ENCODE peak calls at places on chromosomes 7 and 10, in eight cellular contexts. One of them, this sample, is unnamed.

GRCh38 chr7:101362334-101363195 is at the start of gene COL26A1:
- DNase-seq in AG04449: no peak
- DNase-seq in breast epithelium: no peak
- DNase-seq in suprapubic skin: no peak
- DNase-seq in kidney: peak; percentile 87
- DNase-seq in AG10803: no peak
- DNase-seq in bronchial epithelial cell: no peak
- DNase-seq in DND-41: no peak
- DNase-seq in this sample: no peak

GRCh38 chr7:21898265-21898930 is 47.3 kb downstream of the CDCA7L start:
- DNase-seq in bronchial epithelial cell: no peak
- DNase-seq in breast epithelium: no peak
- DNase-seq in AG04449: no peak
- DNase-seq in AG10803: no peak
- DNase-seq in suprapubic skin: no peak
- DNase-seq in kidney: no peak
- DNase-seq in DND-41: no peak
- DNase-seq in this sample: peak; percentile 40

GRCh38 chr7:136179829-136180721 is 202.9 kb upstream of the MTPN start:
- DNase-seq in DND-41: no peak
- DNase-seq in AG10803: no peak
- DNase-seq in suprapubic skin: no peak
- DNase-seq in AG04449: no peak
- DNase-seq in bronchial epithelial cell: no peak
- DNase-seq in breast epithelium: no peak
- DNase-seq in kidney: no peak
- DNase-seq in this sample: no peak

GRCh38 chr7:116524609-116525297 is at the start of gene CAV1:
- DNase-seq in DND-41: no peak
- DNase-seq in AG10803: peak; percentile 94
- DNase-seq in kidney: peak; percentile 85
- DNase-seq in bronchial epithelial cell: peak; percentile 95
- DNase-seq in AG04449: peak; percentile 80
- DNase-seq in suprapubic skin: peak; percentile 89
- DNase-seq in breast epithelium: peak; percentile 73
- DNase-seq in this sample: no peak

GRCh38 chr7:29342761-29343160 is 148.2 kb downstream of the CHN2 start:
- DNase-seq in breast epithelium: no peak
- DNase-seq in suprapubic skin: no peak
- DNase-seq in AG04449: no peak
- DNase-seq in bronchial epithelial cell: peak; percentile 85
- DNase-seq in AG10803: peak; percentile 35
- DNase-seq in DND-41: no peak
- DNase-seq in kidney: no peak
- DNase-seq in this sample: peak; percentile 82

GRCh38 chr10:47346572-47347302 is 1.4 kb upstream of the RBP3 start:
- DNase-seq in bronchial epithelial cell: peak; percentile 9
- DNase-seq in breast epithelium: no peak
- DNase-seq in suprapubic skin: peak; percentile 39
- DNase-seq in AG04449: no peak
- DNase-seq in AG10803: no peak
- DNase-seq in DND-41: no peak
- DNase-seq in kidney: peak; percentile 51
- DNase-seq in this sample: no peak

GRCh38 chr10:133275683-133276092 is 980 bp downstream of the ADAM8 start:
- DNase-seq in kidney: peak; percentile 71
- DNase-seq in breast epithelium: no peak
- DNase-seq in AG04449: no peak
- DNase-seq in bronchial epithelial cell: peak; percentile 50
- DNase-seq in AG10803: no peak
- DNase-seq in DND-41: no peak
- DNase-seq in suprapubic skin: no peak
- DNase-seq in this sample: no peak

GRCh38 chr10:88071814-88072380 is 208.5 kb downstream of the PTEN start:
- DNase-seq in AG10803: peak; percentile 55
- DNase-seq in DND-41: no peak
- DNase-seq in breast epithelium: no peak
- DNase-seq in kidney: no peak
- DNase-seq in suprapubic skin: no peak
- DNase-seq in bronchial epithelial cell: no peak
- DNase-seq in AG04449: no peak
- DNase-seq in this sample: no peak

GRCh38 chr7:113424463-113424862 is 306.1 kb upstream of the SMIM30 start:
- DNase-seq in breast epithelium: no peak
- DNase-seq in suprapubic skin: no peak
- DNase-seq in bronchial epithelial cell: no peak
- DNase-seq in AG04449: no peak
- DNase-seq in DND-41: no peak
- DNase-seq in kidney: no peak
- DNase-seq in AG10803: no peak
- DNase-seq in this sample: no peak

GRCh38 chr7:76247938-76248337 is 46.2 kb downstream of the SRRM3 start:
- DNase-seq in AG04449: no peak
- DNase-seq in suprapubic skin: no peak
- DNase-seq in kidney: no peak
- DNase-seq in breast epithelium: no peak
- DNase-seq in DND-41: no peak
- DNase-seq in AG10803: no peak
- DNase-seq in bronchial epithelial cell: no peak
- DNase-seq in this sample: no peak

GRCh38 chr7:35802649-35803048 is 1.8 kb downstream of the SEPTIN7 start:
- DNase-seq in DND-41: peak; percentile 35
- DNase-seq in AG10803: no peak
- DNase-seq in kidney: no peak
- DNase-seq in breast epithelium: no peak
- DNase-seq in bronchial epithelial cell: no peak
- DNase-seq in AG04449: no peak
- DNase-seq in suprapubic skin: no peak
- DNase-seq in this sample: peak; percentile 22

GRCh38 chr7:73858807-73859206 is 2.2 kb upstream of the TMEM270 start:
- DNase-seq in breast epithelium: no peak
- DNase-seq in AG10803: no peak
- DNase-seq in suprapubic skin: no peak
- DNase-seq in kidney: no peak
- DNase-seq in AG04449: no peak
- DNase-seq in bronchial epithelial cell: no peak
- DNase-seq in DND-41: no peak
- DNase-seq in this sample: no peak

GRCh38 chr10:7130191-7130911 is 280.5 kb downstream of the SFMBT2 start:
- DNase-seq in kidney: no peak
- DNase-seq in suprapubic skin: no peak
- DNase-seq in breast epithelium: no peak
- DNase-seq in AG10803: no peak
- DNase-seq in DND-41: no peak
- DNase-seq in AG04449: no peak
- DNase-seq in bronchial epithelial cell: no peak
- DNase-seq in this sample: no peak

GRCh38 chr10:84946984-84947383 is 618.6 kb downstream of the CCSER2 start:
- DNase-seq in bronchial epithelial cell: no peak
- DNase-seq in suprapubic skin: no peak
- DNase-seq in DND-41: no peak
- DNase-seq in AG04449: no peak
- DNase-seq in AG10803: no peak
- DNase-seq in kidney: no peak
- DNase-seq in breast epithelium: no peak
- DNase-seq in this sample: no peak

GRCh38 chr10:2772791-2773644 is 294.3 kb upstream of the PFKP start:
- DNase-seq in AG04449: no peak
- DNase-seq in suprapubic skin: no peak
- DNase-seq in AG10803: no peak
- DNase-seq in kidney: no peak
- DNase-seq in DND-41: no peak
- DNase-seq in breast epithelium: no peak
- DNase-seq in bronchial epithelial cell: no peak
- DNase-seq in this sample: no peak

GRCh38 chr7:3754488-3755365 is 453.7 kb downstream of the SDK1 start:
- DNase-seq in suprapubic skin: no peak
- DNase-seq in breast epithelium: no peak
- DNase-seq in DND-41: peak; percentile 32
- DNase-seq in kidney: no peak
- DNase-seq in AG10803: no peak
- DNase-seq in bronchial epithelial cell: no peak
- DNase-seq in AG04449: no peak
- DNase-seq in this sample: peak; percentile 15
- H3K4me3 ChIP-seq in suprapubic skin: no peak overlapping the region
- H3K4me3 ChIP-seq in breast epithelium: peak overlapping the region; percentile 35
- H3K4me3 ChIP-seq in DND-41: no peak overlapping the region
- H3K4me3 ChIP-seq in kidney: no peak overlapping the region
- H3K4me3 ChIP-seq in AG10803: no peak overlapping the region
- H3K4me3 ChIP-seq in bronchial epithelial cell: no peak overlapping the region
- H3K4me3 ChIP-seq in AG04449: no peak overlapping the region
- H3K4me3 ChIP-seq in this sample: no peak overlapping the region

GRCh38 chr7:5595545-5596045 is 172.0 kb upstream of the TNRC18 start:
- DNase-seq in suprapubic skin: no peak
- DNase-seq in AG04449: no peak
- DNase-seq in kidney: no peak
- DNase-seq in DND-41: peak; percentile 17
- DNase-seq in AG10803: peak; percentile 49
- DNase-seq in bronchial epithelial cell: peak; percentile 87
- DNase-seq in breast epithelium: no peak
- DNase-seq in this sample: no peak

GRCh38 chr7:5596046-5596895 is 172.6 kb upstream of the TNRC18 start:
- DNase-seq in breast epithelium: no peak
- DNase-seq in DND-41: peak; percentile 40
- DNase-seq in bronchial epithelial cell: peak; percentile 90
- DNase-seq in AG10803: peak; percentile 93
- DNase-seq in kidney: peak; percentile 94
- DNase-seq in suprapubic skin: peak; percentile 95
- DNase-seq in AG04449: peak; percentile 60
- DNase-seq in this sample: no peak

GRCh38 chr7:5598261-5598761 is 174.7 kb upstream of the TNRC18 start:
- DNase-seq in AG10803: peak; percentile 43
- DNase-seq in AG04449: no peak
- DNase-seq in DND-41: no peak
- DNase-seq in kidney: no peak
- DNase-seq in breast epithelium: no peak
- DNase-seq in suprapubic skin: no peak
- DNase-seq in bronchial epithelial cell: no peak
- DNase-seq in this sample: no peak

GRCh38 chr7:5597772-5598171 is 174.1 kb upstream of the TNRC18 start:
- DNase-seq in breast epithelium: no peak
- DNase-seq in AG04449: no peak
- DNase-seq in DND-41: no peak
- DNase-seq in AG10803: peak; percentile 42
- DNase-seq in kidney: no peak
- DNase-seq in suprapubic skin: no peak
- DNase-seq in bronchial epithelial cell: no peak
- DNase-seq in this sample: no peak

DNA sequence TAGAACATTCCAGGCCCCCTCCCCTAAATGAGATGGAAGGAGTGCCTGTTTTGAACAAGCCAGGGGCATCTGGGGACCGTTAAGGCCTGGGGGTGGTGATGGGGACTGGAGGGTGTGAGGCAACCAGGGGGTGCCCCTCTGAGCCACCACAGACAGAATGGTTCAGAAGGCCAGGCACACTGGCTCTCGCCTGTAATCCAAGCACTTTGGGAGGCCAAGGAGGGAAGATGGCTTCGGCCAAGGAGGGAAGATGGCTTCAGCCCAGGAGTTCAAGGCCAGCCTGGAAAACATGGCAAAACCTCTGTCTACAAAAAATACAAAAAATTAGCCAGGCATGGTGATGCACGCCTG is 173.2 kb upstream of the TNRC18 start:
- DNase-seq in DND-41: no peak
- DNase-seq in breast epithelium: no peak
- DNase-seq in AG04449: no peak
- DNase-seq in bronchial epithelial cell: no peak
- DNase-seq in AG10803: no peak
- DNase-seq in suprapubic skin: no peak
- DNase-seq in kidney: no peak
- DNase-seq in this sample: no peak
- H3K4me3 ChIP-seq in DND-41: no peak overlapping the region
- H3K4me3 ChIP-seq in breast epithelium: no peak overlapping the region
- H3K4me3 ChIP-seq in AG04449: peak overlapping the region; percentile 87
- H3K4me3 ChIP-seq in bronchial epithelial cell: no peak overlapping the region
- H3K4me3 ChIP-seq in AG10803: peak overlapping the region; percentile 88
- H3K4me3 ChIP-seq in suprapubic skin: peak overlapping the region; percentile 66
- H3K4me3 ChIP-seq in kidney: no peak overlapping the region
- H3K4me3 ChIP-seq in this sample: no peak overlapping the region

GRCh38 chr10:43403911-43404674 is 4.9 kb downstream of the HNRNPF start:
- DNase-seq in bronchial epithelial cell: no peak
- DNase-seq in DND-41: no peak
- DNase-seq in kidney: no peak
- DNase-seq in AG04449: no peak
- DNase-seq in suprapubic skin: no peak
- DNase-seq in AG10803: no peak
- DNase-seq in breast epithelium: no peak
- DNase-seq in this sample: no peak
- H3K4me3 ChIP-seq in bronchial epithelial cell: no peak overlapping the region
- H3K4me3 ChIP-seq in DND-41: peak overlapping the region; percentile 87
- H3K4me3 ChIP-seq in kidney: no peak overlapping the region
- H3K4me3 ChIP-seq in AG04449: no peak overlapping the region
- H3K4me3 ChIP-seq in suprapubic skin: no peak overlapping the region
- H3K4me3 ChIP-seq in AG10803: no peak overlapping the region
- H3K4me3 ChIP-seq in breast epithelium: no peak overlapping the region
- H3K4me3 ChIP-seq in this sample: no peak overlapping the region

DNA sequence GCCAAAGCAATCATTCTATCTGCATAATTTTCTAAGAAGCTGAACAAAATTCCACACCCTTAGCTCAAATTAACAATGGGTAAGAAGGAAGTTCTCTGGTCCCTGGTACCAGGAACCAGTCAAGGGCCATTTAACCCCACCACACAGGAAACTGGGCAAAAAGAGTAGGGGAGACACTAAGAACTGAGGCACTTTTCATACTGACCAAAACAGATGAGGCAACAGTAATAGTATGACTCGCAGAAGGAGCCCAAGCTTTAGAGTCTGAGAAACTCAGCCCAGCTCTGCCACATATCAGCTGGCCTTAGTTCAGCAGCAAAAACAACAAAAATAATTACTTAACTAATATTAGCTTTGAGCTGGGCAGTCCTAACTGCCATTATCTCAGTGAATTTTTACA is 221.3 kb downstream of the FAM107B start:
- DNase-seq in DND-41: no peak
- DNase-seq in AG04449: peak; percentile 37
- DNase-seq in suprapubic skin: no peak
- DNase-seq in breast epithelium: no peak
- DNase-seq in AG10803: peak; percentile 70
- DNase-seq in kidney: no peak
- DNase-seq in bronchial epithelial cell: peak; percentile 62
- DNase-seq in this sample: no peak
- H3K4me3 ChIP-seq in DND-41: no peak overlapping the region
- H3K4me3 ChIP-seq in AG04449: no peak overlapping the region
- H3K4me3 ChIP-seq in suprapubic skin: no peak overlapping the region
- H3K4me3 ChIP-seq in breast epithelium: no peak overlapping the region
- H3K4me3 ChIP-seq in AG10803: no peak overlapping the region
- H3K4me3 ChIP-seq in kidney: no peak overlapping the region
- H3K4me3 ChIP-seq in bronchial epithelial cell: no peak overlapping the region
- H3K4me3 ChIP-seq in this sample: no peak overlapping the region